ENCODE peak calls at places on chromosomes 7 and 10, in ten cellular contexts. D is PC-3; Y is CD8-positive, alpha-beta T cell; N is activated naive CD8-positive, alpha-beta T cell treated with anti-CD3 and anti-CD28 coated beads, Interleukin-2, amount 50 U/mL, for 24 hours; C is right atrium auricular region; A is AG04450; W is dermis blood vessel endothelial cell; Z is NCI-H2081; U is NCI-H1092 treated with DMSO at 0.1 percent for 48 hours; E is GDM1. J is an unnamed sample.

GRCh38 chr10:25398680-25399079 is 223.9 kb downstream of the GPR158 start:
- DNase-seq in N (no peak), C (no peak), D (no peak), A (no peak), U (no peak), Z (no peak), Y (no peak), E (no peak), W (no peak), J (no peak)

GRCh38 chr10:49079499-49079898 is 35.8 kb downstream of the VSTM4 start:
- DNase-seq in U (no peak), A (no peak), C (no peak), W (no peak), Z (no peak), D (no peak), N (no peak), E (no peak), Y (no peak), J (no peak)

GRCh38 chr10:79044846-79045245 is 23.9 kb upstream of the ZMIZ1 start:
- DNase-seq in Y (no peak), A (no peak), Z (no peak), D (no peak), C (no peak), N (no peak), W (no peak), U (no peak), E (no peak), J (no peak)

GRCh38 chr10:92756233-92757065 is 66.7 kb downstream of the HHEX start:
- DNase-seq in U (no peak), N (no peak), C (no peak), D (no peak), A (no peak), Z (peak; percentile 22), E (peak; percentile 74), W (peak; percentile 96), Y (no peak), J (no peak)

GRCh38 chr7:2208712-2209111 is 24.0 kb downstream of the MAD1L1 start:
- DNase-seq in N (no peak), A (no peak), D (no peak), E (no peak), C (no peak), Z (no peak), U (no peak), W (no peak), Y (no peak), J (no peak)

GRCh38 chr10:114821293-114821914 is at the start of gene FHIP2A:
- DNase-seq in E (peak; percentile 78), W (peak; percentile 85), C (peak; percentile 73), A (no peak), N (peak; percentile 88), D (peak; percentile 76), U (peak; percentile 42), Z (peak; percentile 63), Y (peak; percentile 78), J (peak; percentile 82)

GRCh38 chr7:14040528-14040927 is 51.1 kb upstream of the ETV1 start:
- DNase-seq in Y (no peak), N (no peak), Z (no peak), U (no peak), W (no peak), A (no peak), C (no peak), D (no peak), E (no peak), J (no peak)

GRCh38 chr7:40586197-40586596 is 451.4 kb downstream of the SUGCT start:
- DNase-seq in E (peak; percentile 45), C (no peak), W (no peak), Z (no peak), A (no peak), D (peak; percentile 50), N (no peak), U (no peak), Y (no peak), J (peak; percentile 78)

GRCh38 chr7:101012931-101013330 is 7.0 kb upstream of the MUC17 start:
- DNase-seq in C (no peak), N (no peak), E (no peak), D (no peak), Z (no peak), A (no peak), U (no peak), W (no peak), Y (no peak), J (no peak)

GRCh38 chr10:71661060-71661622 is 58.4 kb downstream of the C10orf105 start:
- DNase-seq in D (no peak), Z (no peak), W (no peak), E (no peak), N (no peak), U (no peak), Y (no peak), C (no peak), A (no peak), J (no peak)

GRCh38 chr7:150665075-150665794 is 20.3 kb upstream of the GIMAP2 start:
- DNase-seq in Z (no peak), U (no peak), N (peak; percentile 53), E (no peak), A (no peak), W (no peak), Y (peak; percentile 47), C (no peak), D (peak; percentile 7), J (no peak)

GRCh38 chr7:51350195-51350896 is 33.7 kb upstream of the COBL start:
- DNase-seq in E (no peak), N (no peak), C (no peak), Y (no peak), Z (peak; percentile 80), W (no peak), U (peak; percentile 96), A (no peak), D (peak; percentile 92), J (no peak)

GRCh38 chr7:16411391-16411790 is 9.9 kb downstream of the CRPPA start:
- DNase-seq in W (no peak), A (no peak), C (no peak), Y (no peak), N (no peak), U (no peak), D (peak; percentile 82), Z (no peak), E (no peak), J (peak; percentile 64)

GRCh38 chr10:123622381-123622780 is 43.8 kb upstream of the GPR26 start:
- DNase-seq in D (no peak), N (no peak), E (no peak), Z (no peak), U (no peak), W (no peak), Y (no peak), C (peak; percentile 5), A (no peak), J (peak; percentile 45)

GRCh38 chr7:67854236-67854635 is 857.6 kb downstream of the TYW1 start:
- DNase-seq in Y (no peak), N (no peak), A (no peak), E (no peak), W (no peak), Z (no peak), D (no peak), C (no peak), U (peak; percentile 56), J (no peak)

GRCh38 chr7:105010538-105011523 is 3.2 kb upstream of the KMT2E start:
- DNase-seq in W (peak; percentile 56), E (no peak), Y (no peak), U (no peak), C (no peak), D (no peak), A (no peak), N (no peak), Z (no peak), J (peak; percentile 44)

GRCh38 chr7:135194494-135195095 is 16.7 kb downstream of the WDR91 start:
- DNase-seq in W (no peak), N (no peak), U (no peak), D (no peak), Y (no peak), E (no peak), C (peak; percentile 32), A (no peak), Z (no peak), J (peak; percentile 52)

J was measured in ELR.